ENCODE peak calls at places on chromosomes 1 and 21, in six cellular contexts. One of them, this sample, is unnamed.

GRCh38 chr1:20110679-20111078 is 8.7 kb downstream of the PLA2G2D start:
- DNase-seq in epithelial cell of prostate: peak; percentile 84
- DNase-seq in ascending aorta: no peak
- DNase-seq in OCI-LY7: no peak
- DNase-seq in H9: no peak
- DNase-seq in occipital lobe: no peak
- DNase-seq in this sample: no peak

GRCh38 chr1:181089777-181090505 is 1.4 kb downstream of the IER5 start:
- DNase-seq in H9: peak; percentile 52
- DNase-seq in epithelial cell of prostate: no peak
- DNase-seq in occipital lobe: peak; percentile 54
- DNase-seq in OCI-LY7: peak; percentile 71
- DNase-seq in ascending aorta: peak; percentile 89
- DNase-seq in this sample: peak; percentile 75

GRCh38 chr1:23561813-23562100 is 2.5 kb upstream of the ID3 start:
- DNase-seq in ascending aorta: no peak
- DNase-seq in OCI-LY7: no peak
- DNase-seq in epithelial cell of prostate: no peak
- DNase-seq in occipital lobe: no peak
- DNase-seq in H9: no peak
- DNase-seq in this sample: no peak

GRCh38 chr1:180925471-180926051 is 12.9 kb downstream of the KIAA1614 start:
- DNase-seq in occipital lobe: peak; percentile 49
- DNase-seq in epithelial cell of prostate: no peak
- DNase-seq in H9: peak; percentile 62
- DNase-seq in ascending aorta: no peak
- DNase-seq in OCI-LY7: no peak
- DNase-seq in this sample: no peak

GRCh38 chr21:39029086-39029772 is 154.0 kb downstream of the PSMG1 start:
- DNase-seq in H9: no peak
- DNase-seq in OCI-LY7: no peak
- DNase-seq in occipital lobe: no peak
- DNase-seq in epithelial cell of prostate: no peak
- DNase-seq in ascending aorta: no peak
- DNase-seq in this sample: no peak

GRCh38 chr1:152162826-152163463 is 3.9 kb upstream of the RPTN start:
- DNase-seq in epithelial cell of prostate: peak; percentile 56
- DNase-seq in H9: no peak
- DNase-seq in OCI-LY7: no peak
- DNase-seq in occipital lobe: no peak
- DNase-seq in ascending aorta: no peak
- DNase-seq in this sample: no peak

GRCh38 chr1:101496109-101496508 is 259.3 kb downstream of the S1PR1 start:
- DNase-seq in epithelial cell of prostate: peak; percentile 55
- DNase-seq in occipital lobe: no peak
- DNase-seq in H9: no peak
- DNase-seq in OCI-LY7: no peak
- DNase-seq in ascending aorta: no peak
- DNase-seq in this sample: no peak

GRCh38 chr1:114122891-114123621 is 30.6 kb downstream of the SYT6 start:
- DNase-seq in occipital lobe: no peak
- DNase-seq in ascending aorta: no peak
- DNase-seq in H9: no peak
- DNase-seq in OCI-LY7: no peak
- DNase-seq in epithelial cell of prostate: peak; percentile 59
- DNase-seq in this sample: no peak

GRCh38 chr1:22291926-22292788 is 149.3 kb upstream of the WNT4 start:
- DNase-seq in epithelial cell of prostate: no peak
- DNase-seq in occipital lobe: no peak
- DNase-seq in ascending aorta: no peak
- DNase-seq in OCI-LY7: no peak
- DNase-seq in H9: no peak
- DNase-seq in this sample: no peak

GRCh38 chr1:217096200-217096599 is 373.0 kb upstream of the ESRRG start:
- DNase-seq in ascending aorta: no peak
- DNase-seq in OCI-LY7: no peak
- DNase-seq in occipital lobe: no peak
- DNase-seq in H9: no peak
- DNase-seq in epithelial cell of prostate: no peak
- DNase-seq in this sample: no peak

GRCh38 chr1:30840904-30841598 is 67.5 kb downstream of the SDC3 start:
- DNase-seq in epithelial cell of prostate: no peak
- DNase-seq in H9: no peak
- DNase-seq in occipital lobe: no peak
- DNase-seq in ascending aorta: peak; percentile 67
- DNase-seq in OCI-LY7: no peak
- DNase-seq in this sample: no peak

GRCh38 chr1:185438936-185439335 is 121.9 kb upstream of the IVNS1ABP start:
- DNase-seq in epithelial cell of prostate: no peak
- DNase-seq in ascending aorta: no peak
- DNase-seq in OCI-LY7: no peak
- DNase-seq in occipital lobe: no peak
- DNase-seq in H9: no peak
- DNase-seq in this sample: no peak